ENCODE peak calls at places on chromosomes 3 and 15, in four cellular contexts. C, Z, W and Y are unnamed samples.
A peak's percentile ranks its signal among the peaks of the same experiment; 100 is the strongest.

GRCh38 chr3:114218578-114219185 is 18.7 kb downstream of the ZNF80 start:
- DNase-seq in W (no peak), Z (no peak), C (no peak), Y (no peak)

GRCh38 chr3:102124301-102125158 is 275.2 kb downstream of the NFKBIZ start:
- DNase-seq in Z (no peak), W (no peak), C (no peak), Y (no peak)

GRCh38 chr3:98954242-98954641 is 52.7 kb upstream of the DCBLD2 start:
- DNase-seq in C (no peak), W (no peak), Z (no peak), Y (no peak)

GRCh38 chr3:117548600-117548999 is 839.0 kb downstream of the TUSC7 start:
- DNase-seq in C (no peak), Z (no peak), W (no peak), Y (no peak)

GRCh38 chr15:64090527-64090926 is 3.1 kb downstream of the CIAO2A start:
- DNase-seq in Z (no peak), W (no peak), C (no peak), Y (no peak)

GRCh38 chr15:60918234-60918964 is 310.7 kb downstream of the RORA start:
- DNase-seq in C (no peak), Z (no peak), W (no peak), Y (no peak)

GRCh38 chr15:65369651-65370050 is 8.2 kb downstream of the IGDCC3 start:
- DNase-seq in W (no peak), Z (no peak), C (no peak), Y (no peak)

GRCh38 chr3:144772372-144772771 is 800.7 kb downstream of the DIPK2A start:
- DNase-seq in C (no peak), Z (no peak), W (no peak), Y (no peak)

GRCh38 chr3:46850468-46850780 is 12.8 kb downstream of the MYL3 start:
- DNase-seq in Z (peak; percentile 25), C (no peak), W (no peak), Y (no peak)

GRCh38 chr3:99925584-99925983 is 107.9 kb downstream of the CMSS1 start:
- DNase-seq in W (no peak), C (peak; percentile 79), Z (no peak), Y (no peak)

GRCh38 chr3:133606342-133606741 is 32.9 kb downstream of the CDV3 start:
- DNase-seq in W (no peak), Z (no peak), C (no peak), Y (no peak)

GRCh38 chr15:82064824-82065223 is 19.0 kb upstream of the MEX3B start:
- DNase-seq in Z (no peak), W (no peak), C (no peak), Y (no peak)

GRCh38 chr3:40719660-40720287 is 195.0 kb downstream of the ZNF621 start:
- DNase-seq in C (no peak), W (no peak), Z (no peak), Y (no peak)

GRCh38 chr3:105513042-105513441 is 146.3 kb downstream of the ALCAM start:
- DNase-seq in W (no peak), Z (no peak), C (no peak), Y (no peak)

GRCh38 chr3:56323986-56324420 is 144.3 kb downstream of the ERC2 start:
- DNase-seq in Z (no peak), W (no peak), C (no peak), Y (no peak)

GRCh38 chr15:75655911-75656310 is 8.2 kb downstream of the SNX33 start:
- DNase-seq in C (no peak), W (no peak), Z (no peak), Y (no peak)

GRCh38 chr3:106508331-106508893 is 639.6 kb upstream of the CBLB start:
- DNase-seq in C (no peak), Z (no peak), W (no peak), Y (no peak)

GRCh38 chr15:99110581-99111320 is 5.9 kb downstream of the SYNM start:
- DNase-seq in W (no peak), C (peak; percentile 76), Z (no peak), Y (no peak)
- TF ChIP-seq POLR2AphosphoS5 in W (no peak), C (no peak), Z (no peak), Y (no peak)

DNA sequence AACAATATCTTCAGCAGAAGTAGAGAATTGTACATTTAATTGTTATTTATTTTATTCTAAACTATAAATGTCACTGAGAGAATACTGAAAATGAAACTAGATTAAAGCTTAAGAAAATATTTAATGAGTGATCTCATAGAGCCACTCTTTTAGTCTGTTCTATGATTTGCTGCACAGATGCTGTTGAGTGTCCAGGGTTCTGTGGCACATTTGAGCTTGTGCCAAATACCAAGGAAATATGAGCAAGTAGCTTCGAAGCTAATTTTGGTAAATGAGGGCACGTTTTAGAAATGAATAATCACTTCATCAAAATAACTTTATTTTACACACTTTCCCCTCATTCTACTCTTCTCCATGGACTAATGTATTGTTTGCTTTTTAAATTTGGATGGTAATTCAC is 53.6 kb upstream of the THRB start:
- DNase-seq in C (no peak), W (no peak), Z (no peak), Y (no peak)
- TF ChIP-seq POLR2AphosphoS5 in C (peak; percentile 42), W (no peak), Z (no peak), Y (no peak)

DNA sequence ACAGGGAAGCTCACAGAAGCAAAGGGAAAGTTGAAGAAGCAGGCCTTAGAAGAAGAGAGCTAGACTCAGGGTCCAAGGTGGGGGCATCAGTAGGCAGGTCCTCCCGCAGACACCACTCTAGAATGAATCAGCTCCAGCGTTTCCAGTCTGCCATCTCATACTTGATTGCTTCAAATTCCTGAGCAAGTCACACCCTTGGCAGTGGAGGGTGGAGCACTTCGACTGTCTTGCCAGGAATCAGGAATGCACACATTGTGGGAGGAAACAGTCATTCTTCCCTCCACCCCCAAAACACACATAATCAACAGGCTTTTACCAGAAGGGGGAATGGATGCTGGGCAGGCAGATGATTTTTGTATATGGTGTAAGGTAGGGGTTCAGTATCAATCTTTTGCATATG is 78.5 kb downstream of the CHCHD6 start:
- DNase-seq in C (no peak), Z (no peak), W (no peak), Y (no peak)
- TF ChIP-seq POLR2AphosphoS5 in C (no peak), Z (no peak), W (no peak), Y (no peak)

GRCh38 chr15:57150066-57150865 is 226.0 kb upstream of the CGNL1 start:
- DNase-seq in C (no peak), W (no peak), Z (no peak), Y (no peak)
- TF ChIP-seq POLR2AphosphoS5 in C (no peak), W (no peak), Z (no peak), Y (no peak)

GRCh38 chr3:125332504-125332903 is 42.6 kb downstream of the ZNF148 start:
- DNase-seq in C (no peak), W (no peak), Z (no peak), Y (no peak)
- TF ChIP-seq POLR2AphosphoS5 in C (no peak), W (no peak), Z (no peak), Y (no peak)

GRCh38 chr3:14200276-14200675 is 21.7 kb downstream of the LSM3 start:
- DNase-seq in Z (no peak), C (no peak), W (no peak), Y (no peak)
- TF ChIP-seq POLR2AphosphoS5 in Z (no peak), C (no peak), W (no peak), Y (no peak)

DNA sequence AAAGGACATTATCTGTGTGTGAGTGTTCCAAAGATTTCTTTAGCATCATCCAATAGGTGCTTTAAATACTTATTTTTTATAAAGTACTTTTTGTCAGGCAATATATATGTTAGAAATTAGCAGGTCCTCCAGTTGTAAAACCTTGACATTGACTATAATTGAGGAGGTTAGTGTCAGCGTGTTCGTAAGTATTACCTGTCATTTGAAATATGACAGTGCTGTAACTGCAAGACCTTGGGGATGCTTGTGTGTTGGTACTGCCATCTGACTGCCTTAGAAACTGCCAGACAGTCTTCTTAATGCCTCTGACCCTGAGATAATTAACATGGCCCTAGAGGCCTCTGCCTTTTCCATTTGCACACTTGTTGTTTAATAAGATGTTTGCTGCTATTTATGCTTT is 170.7 kb downstream of the NAALADL2 start:
- DNase-seq in C (no peak), Z (no peak), W (no peak), Y (no peak)
- TF ChIP-seq POLR2AphosphoS5 in C (no peak), Z (no peak), W (no peak), Y (no peak)

GRCh38 chr3:52469001-52469400 is 13.6 kb downstream of the NISCH start:
- DNase-seq in C (no peak), W (no peak), Z (no peak), Y (no peak)

GRCh38 chr3:52473031-52473430 is 17.6 kb downstream of the NISCH start:
- DNase-seq in Z (no peak), W (no peak), C (no peak), Y (no peak)

GRCh38 chr3:52470920-52471319 is 15.5 kb downstream of the NISCH start:
- DNase-seq in C (no peak), Z (no peak), W (no peak), Y (no peak)

GRCh38 chr3:52472239-52472783 is 16.9 kb downstream of the NISCH start:
- DNase-seq in Z (no peak), C (no peak), W (no peak), Y (no peak)

GRCh38 chr3:52471371-52472238 is 16.2 kb downstream of the NISCH start:
- DNase-seq in W (no peak), Z (peak; percentile 85), C (no peak), Y (no peak)
- TF ChIP-seq POLR2AphosphoS5 in W (no peak), Z (peak; percentile 49), C (no peak), Y (no peak)

GRCh38 chr15:29822100-29822684 is at the start of gene TJP1:
- DNase-seq in C (peak; percentile 85), Z (no peak), W (no peak), Y (no peak)
- TF ChIP-seq POLR2AphosphoS5 in C (peak; percentile 88), Z (peak; percentile 67), W (no peak), Y (no peak)